ENCODE peak calls at places on chromosomes 2 and 18, in six cellular contexts. D is uterus, N is psoas muscle, C is upper lobe of right lung, L is stomach, W is endodermal cell. E is an unnamed sample.

GRCh38 chr2:240919161-240919781 is 13.1 kb downstream of the CROCC2 start:
- DNase-seq in C (peak; percentile 60), D (no peak), N (peak; percentile 45), W (peak; percentile 39), L (peak; percentile 11), E (no peak)

GRCh38 chr2:171436307-171436706 is 2.3 kb downstream of the DCAF17 start:
- DNase-seq in L (no peak), W (no peak), N (no peak), D (no peak), C (no peak), E (no peak)

GRCh38 chr2:71157124-71157802 is 26.8 kb downstream of the MPHOSPH10 start:
- DNase-seq in D (peak; percentile 25), L (peak; percentile 59), W (peak; percentile 95), N (peak; percentile 57), C (no peak), E (peak; percentile 92)

GRCh38 chr18:79944126-79944731 is 7.2 kb downstream of the SLC66A2 start:
- DNase-seq in L (peak; percentile 57), N (peak; percentile 45), C (no peak), W (peak; percentile 52), D (no peak), E (peak; percentile 31)

GRCh38 chr18:24763765-24764548 is 303.5 kb downstream of the HRH4 start:
- DNase-seq in D (peak; percentile 33), C (no peak), W (no peak), L (no peak), N (no peak), E (no peak)

GRCh38 chr2:226334981-226335720 is 464.5 kb downstream of the IRS1 start:
- DNase-seq in L (no peak), N (no peak), W (no peak), D (no peak), C (no peak), E (no peak)

GRCh38 chr2:231605607-231606091 is 13.0 kb downstream of the TEX44 start:
- DNase-seq in D (no peak), W (peak; percentile 65), C (no peak), N (peak; percentile 71), L (no peak), E (no peak)

GRCh38 chr2:157292853-157293252 is 32.8 kb downstream of the ERMN start:
- DNase-seq in N (no peak), D (no peak), W (no peak), L (no peak), C (no peak), E (no peak)

GRCh38 chr2:146874260-146874658 is 970.6 kb upstream of the ACVR2A start:
- DNase-seq in L (peak; percentile 36), N (no peak), C (no peak), D (peak; percentile 47), W (no peak), E (no peak)

GRCh38 chr2:158914731-158915130 is 53.7 kb upstream of the TANC1 start:
- DNase-seq in C (no peak), W (no peak), N (no peak), L (no peak), D (no peak), E (no peak)

GRCh38 chr2:121004950-121005349 is 269.3 kb downstream of the GLI2 start:
- DNase-seq in L (no peak), D (no peak), W (peak; percentile 41), N (no peak), C (no peak), E (no peak)

GRCh38 chr2:9074930-9075329 is 71.4 kb upstream of the MBOAT2 start:
- DNase-seq in C (no peak), L (no peak), D (no peak), N (no peak), W (peak; percentile 80), E (peak; percentile 75)

GRCh38 chr18:21230436-21230835 is 11.6 kb upstream of the GREB1L start:
- DNase-seq in N (no peak), D (no peak), C (no peak), W (no peak), L (no peak), E (no peak)

GRCh38 chr2:222480497-222480896 is 56.2 kb downstream of the SGPP2 start:
- DNase-seq in D (no peak), N (no peak), L (no peak), C (no peak), W (no peak), E (no peak)

GRCh38 chr2:222479855-222480254 is 55.5 kb downstream of the SGPP2 start:
- DNase-seq in D (no peak), C (no peak), L (no peak), N (no peak), W (no peak), E (no peak)

GRCh38 chr2:222481941-222482340 is 57.6 kb downstream of the SGPP2 start:
- DNase-seq in N (no peak), C (no peak), W (no peak), L (no peak), D (no peak), E (no peak)

GRCh38 chr2:222485367-222486211 is 61.2 kb downstream of the SGPP2 start:
- DNase-seq in D (no peak), L (no peak), C (no peak), N (no peak), W (no peak), E (no peak)

DNA sequence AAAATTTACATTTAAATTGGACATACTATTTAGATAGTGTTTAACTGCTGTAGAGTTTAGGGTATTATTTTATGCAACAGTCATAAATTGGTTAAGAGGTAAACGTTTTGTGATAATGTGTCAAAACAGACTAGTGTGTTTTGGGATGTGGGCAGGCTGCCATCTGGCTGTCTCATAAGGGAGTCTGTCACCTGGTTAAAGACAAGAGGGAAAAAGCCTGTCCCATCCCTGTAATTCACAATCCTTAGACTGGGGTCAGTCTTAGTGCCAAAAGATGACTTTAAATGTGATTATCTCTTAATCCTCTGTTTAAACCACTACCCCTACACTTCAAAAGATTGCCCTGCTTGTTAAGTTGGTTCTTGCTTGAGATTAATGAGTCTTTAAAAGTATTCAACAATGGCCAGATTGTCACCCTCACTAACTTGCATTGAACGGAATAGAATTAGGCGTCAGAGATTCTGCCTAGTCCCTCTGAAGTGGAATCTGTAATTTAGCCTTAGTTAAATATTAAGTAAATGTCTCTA is 59.2 kb downstream of the SGPP2 start:
- DNase-seq in N (no peak), D (no peak), L (no peak), W (no peak), C (no peak), E (peak; percentile 14)
- TF ChIP-seq CTCF in N (no peak), D (no peak), L (no peak), W (peak; percentile 65), C (no peak), E (peak; percentile 55)

GRCh38 chr2:202215179-202215578 is 23.2 kb downstream of the SUMO1 start:
- DNase-seq in W (no peak), D (no peak), C (no peak), N (no peak), L (no peak), E (no peak)
- H3K36me3 ChIP-seq in W (peaks cover 58% of the 10 kb centered on the region), D (no peaks in the 10 kb centered on the region), C (peaks cover 58% of the 10 kb centered on the region), N (peaks cover 60% of the 10 kb centered on the region), L (peaks cover 88% of the 10 kb centered on the region), E (peaks cover 34% of the 10 kb centered on the region)

DNA sequence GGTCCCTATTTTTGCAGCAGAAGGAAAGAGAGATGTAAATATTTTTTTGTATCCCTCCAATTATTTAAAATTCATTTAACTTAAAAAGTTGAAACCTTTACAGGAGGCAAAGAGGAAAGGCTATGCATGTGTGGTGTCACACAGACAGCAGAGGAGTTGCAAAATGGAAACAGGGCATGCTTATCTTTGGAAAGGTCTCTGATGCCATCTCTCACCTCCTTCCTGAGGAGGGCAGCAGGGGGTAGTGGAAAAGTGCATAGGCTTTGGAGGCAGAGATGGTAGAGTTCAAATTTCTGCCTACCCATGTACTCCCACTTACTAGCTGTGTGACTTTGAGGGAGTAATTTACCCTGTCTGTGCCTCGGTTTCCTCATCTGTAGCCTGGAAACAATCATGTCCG is 99.6 kb upstream of the MCFD2 start:
- DNase-seq in C (no peak), D (no peak), L (no peak), N (no peak), W (no peak), E (no peak)
- TF ChIP-seq CTCF in C (no peak), D (no peak), L (no peak), N (peak; percentile 23), W (no peak), E (no peak)

GRCh38 chr18:12711446-12711845 is 8.6 kb downstream of the PSMG2 start:
- DNase-seq in W (no peak), L (no peak), D (no peak), C (no peak), N (no peak), E (no peak)
- H3K36me3 ChIP-seq in W (peaks cover 75% of the 10 kb centered on the region), L (peaks cover 99% of the 10 kb centered on the region), D (no peaks in the 10 kb centered on the region), C (peaks cover 98% of the 10 kb centered on the region), N (peaks cover 97% of the 10 kb centered on the region), E (peaks cover 25% of the 10 kb centered on the region)

DNA sequence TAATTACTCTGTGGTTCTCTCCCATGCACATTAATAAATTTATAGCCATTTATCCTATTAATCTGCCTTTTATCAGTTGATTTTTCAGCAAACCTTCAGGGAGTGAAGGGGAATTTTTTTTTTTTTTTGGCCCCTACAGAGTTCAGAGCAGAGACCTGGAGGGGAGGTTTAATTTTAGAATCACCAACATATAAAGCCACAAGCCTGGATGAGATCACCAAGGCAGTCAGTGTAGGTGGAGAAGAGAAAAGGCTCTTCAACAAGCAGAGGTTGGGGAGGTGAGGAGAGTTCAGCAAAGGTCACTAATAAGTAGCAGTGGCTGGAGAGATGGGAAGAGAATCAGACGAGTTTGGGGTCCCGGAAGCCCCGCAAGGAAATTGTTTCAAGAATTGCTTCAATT is 48.4 kb upstream of the SPTBN1 start:
- DNase-seq in L (no peak), C (no peak), W (no peak), D (no peak), N (no peak), E (no peak)
- TF ChIP-seq CTCF in L (no peak), C (no peak), W (no peak), D (no peak), N (no peak), E (no peak)

DNA sequence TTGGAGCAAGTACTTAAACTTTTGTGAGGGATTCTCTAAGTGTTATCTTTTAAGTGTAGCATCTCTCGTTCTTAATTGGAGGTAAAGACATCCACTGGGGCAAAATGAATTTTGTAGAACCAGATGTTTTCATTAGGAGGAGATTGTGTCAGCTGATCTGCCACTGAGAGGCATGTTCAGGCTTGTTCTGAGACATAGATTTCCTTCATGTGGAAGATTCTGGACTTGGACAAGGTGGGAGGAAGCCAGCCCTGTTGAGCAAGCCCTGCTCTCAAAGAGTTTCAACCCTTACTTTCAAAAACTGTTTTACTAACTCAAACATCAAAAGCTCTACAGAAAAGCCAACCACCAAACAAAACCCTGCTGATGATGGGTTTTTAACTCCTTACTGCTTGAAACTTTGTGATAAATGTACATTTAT is 6.5 kb downstream of the MAP4K4 start:
- DNase-seq in W (no peak), C (no peak), L (no peak), D (peak; percentile 61), N (peak; percentile 57), E (no peak)
- H3K36me3 ChIP-seq in W (peaks cover 46% of the 10 kb centered on the region), C (no peaks in the 10 kb centered on the region), L (peaks cover 3% of the 10 kb centered on the region), D (no peaks in the 10 kb centered on the region), N (no peaks in the 10 kb centered on the region), E (no peaks in the 10 kb centered on the region)

DNA sequence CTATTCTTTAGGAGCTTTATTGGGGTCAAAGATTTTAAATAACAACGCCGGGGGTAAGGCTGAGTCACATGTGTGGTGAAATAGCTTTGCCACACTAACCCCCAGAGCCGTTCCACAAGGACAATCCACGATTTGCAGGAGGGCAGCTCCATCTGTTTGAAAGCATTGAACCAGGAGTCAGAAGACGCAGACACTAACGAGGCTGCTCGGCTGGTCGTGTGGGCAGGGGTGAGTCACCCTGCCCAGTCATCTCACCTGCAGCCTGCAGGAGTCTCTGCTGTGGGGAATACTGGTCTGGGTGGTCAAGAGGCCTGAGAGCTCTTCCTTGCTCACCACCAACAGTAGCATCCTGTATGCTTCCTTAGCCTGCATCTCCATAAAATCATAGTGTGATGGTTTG is 149.2 kb upstream of the NCK2 start:
- DNase-seq in D (no peak), C (no peak), W (no peak), L (no peak), N (no peak), E (no peak)
- TF ChIP-seq CTCF in D (no peak), C (no peak), W (peak; percentile 28), L (no peak), N (no peak), E (no peak)

E was measured in GM23338.